ENCODE peak calls at places on chromosomes 2 and 18, in six cellular contexts. One of them, this sample, is unnamed.

GRCh38 chr2:137291810-137292209 is 526.5 kb downstream of the THSD7B start:
- DNase-seq in AG09309: no peak
- DNase-seq in left ventricle myocardium inferior: no peak
- DNase-seq in fibroblast of lung: no peak
- DNase-seq in cardiac fibroblast: no peak
- DNase-seq in heart right ventricle: no peak
- DNase-seq in this sample: no peak

GRCh38 chr2:113077921-113078320 is 10.2 kb downstream of the IL1F10 start:
- DNase-seq in cardiac fibroblast: no peak
- DNase-seq in heart right ventricle: no peak
- DNase-seq in fibroblast of lung: no peak
- DNase-seq in left ventricle myocardium inferior: no peak
- DNase-seq in AG09309: no peak
- DNase-seq in this sample: no peak

GRCh38 chr2:2134037-2134436 is 197.0 kb downstream of the MYT1L start:
- DNase-seq in left ventricle myocardium inferior: no peak
- DNase-seq in fibroblast of lung: no peak
- DNase-seq in AG09309: no peak
- DNase-seq in cardiac fibroblast: no peak
- DNase-seq in heart right ventricle: no peak
- DNase-seq in this sample: no peak

GRCh38 chr2:156625360-156625995 is 189.3 kb downstream of the GPD2 start:
- DNase-seq in AG09309: no peak
- DNase-seq in left ventricle myocardium inferior: peak
- DNase-seq in fibroblast of lung: no peak
- DNase-seq in heart right ventricle: peak
- DNase-seq in cardiac fibroblast: no peak
- DNase-seq in this sample: no peak

GRCh38 chr2:38436227-38436664 is 59.2 kb upstream of the ATL2 start:
- DNase-seq in AG09309: no peak
- DNase-seq in left ventricle myocardium inferior: no peak
- DNase-seq in heart right ventricle: no peak
- DNase-seq in fibroblast of lung: no peak
- DNase-seq in cardiac fibroblast: no peak
- DNase-seq in this sample: no peak

GRCh38 chr2:205659922-205660321 is 22.4 kb upstream of the NRP2 start:
- DNase-seq in AG09309: no peak
- DNase-seq in left ventricle myocardium inferior: no peak
- DNase-seq in heart right ventricle: no peak
- DNase-seq in fibroblast of lung: no peak
- DNase-seq in cardiac fibroblast: no peak
- DNase-seq in this sample: no peak

GRCh38 chr2:230439590-230439989 is 23.6 kb downstream of the SP100 start:
- DNase-seq in AG09309: no peak
- DNase-seq in left ventricle myocardium inferior: no peak
- DNase-seq in fibroblast of lung: no peak
- DNase-seq in heart right ventricle: no peak
- DNase-seq in cardiac fibroblast: no peak
- DNase-seq in this sample: no peak

GRCh38 chr2:100844514-100844913 is 24.6 kb downstream of the NPAS2 start:
- DNase-seq in heart right ventricle: no peak
- DNase-seq in AG09309: no peak
- DNase-seq in left ventricle myocardium inferior: no peak
- DNase-seq in cardiac fibroblast: no peak
- DNase-seq in fibroblast of lung: peak
- DNase-seq in this sample: no peak

GRCh38 chr2:96531872-96532505 is 4.6 kb upstream of the ARID5A start:
- DNase-seq in cardiac fibroblast: peak
- DNase-seq in heart right ventricle: peak
- DNase-seq in AG09309: peak
- DNase-seq in left ventricle myocardium inferior: peak
- DNase-seq in fibroblast of lung: peak
- DNase-seq in this sample: peak

GRCh38 chr2:43906448-43907122 is 67.8 kb downstream of the ABCG8 start:
- DNase-seq in heart right ventricle: no peak
- DNase-seq in cardiac fibroblast: no peak
- DNase-seq in fibroblast of lung: no peak
- DNase-seq in AG09309: no peak
- DNase-seq in left ventricle myocardium inferior: no peak
- DNase-seq in this sample: no peak

GRCh38 chr2:26455801-26456700 is 21.9 kb downstream of the OTOF start:
- DNase-seq in fibroblast of lung: no peak
- DNase-seq in cardiac fibroblast: no peak
- DNase-seq in heart right ventricle: no peak
- DNase-seq in left ventricle myocardium inferior: no peak
- DNase-seq in AG09309: no peak
- DNase-seq in this sample: no peak

GRCh38 chr2:26453421-26454329 is 24.2 kb downstream of the OTOF start:
- DNase-seq in fibroblast of lung: no peak
- DNase-seq in AG09309: no peak
- DNase-seq in left ventricle myocardium inferior: no peak
- DNase-seq in heart right ventricle: no peak
- DNase-seq in cardiac fibroblast: no peak
- DNase-seq in this sample: no peak

GRCh38 chr2:26456701-26457224 is 21.2 kb downstream of the OTOF start:
- DNase-seq in AG09309: no peak
- DNase-seq in left ventricle myocardium inferior: no peak
- DNase-seq in heart right ventricle: no peak
- DNase-seq in fibroblast of lung: no peak
- DNase-seq in cardiac fibroblast: no peak
- DNase-seq in this sample: no peak

GRCh38 chr2:26454561-26455001 is 23.3 kb downstream of the OTOF start:
- DNase-seq in AG09309: no peak
- DNase-seq in left ventricle myocardium inferior: no peak
- DNase-seq in fibroblast of lung: no peak
- DNase-seq in heart right ventricle: no peak
- DNase-seq in cardiac fibroblast: no peak
- DNase-seq in this sample: no peak

DNA sequence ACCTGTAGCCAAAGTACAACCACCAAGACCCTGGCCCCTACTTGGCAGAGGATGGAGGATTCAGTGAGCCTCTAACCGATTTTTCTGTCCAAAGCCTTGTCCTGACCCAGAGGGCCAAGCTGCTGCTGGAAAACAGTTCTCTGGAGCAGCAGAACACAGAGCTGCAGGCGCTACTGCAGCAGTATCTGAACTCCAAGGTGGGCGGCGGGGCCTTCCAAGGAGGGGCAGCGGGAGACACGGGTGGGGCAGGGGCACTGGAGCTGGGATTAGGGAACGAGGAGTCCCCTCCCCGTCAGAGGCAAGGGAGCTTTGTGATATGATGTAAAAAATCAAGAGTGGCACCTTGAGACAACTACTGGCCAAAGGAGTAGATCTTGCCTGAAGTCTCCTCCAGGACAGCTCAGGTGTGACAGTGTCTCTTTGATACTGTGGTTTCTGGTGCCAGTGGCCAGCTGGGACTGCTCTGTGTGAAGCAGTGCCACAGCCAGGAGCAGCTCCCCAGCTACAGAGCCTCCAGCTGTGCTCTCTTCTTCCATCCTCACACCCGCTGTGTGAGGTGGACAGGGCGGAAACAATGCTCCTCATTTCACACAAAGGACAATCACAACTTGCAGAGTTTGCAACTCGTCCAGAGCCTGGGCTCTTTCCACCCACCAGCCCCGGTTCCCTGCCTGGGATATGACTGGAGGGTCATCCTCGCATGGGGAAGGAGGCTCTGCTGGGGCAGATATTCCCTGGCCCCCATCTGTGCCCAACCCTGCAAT is 22.7 kb downstream of the OTOF start:
- DNase-seq in AG09309: no peak
- DNase-seq in cardiac fibroblast: no peak
- DNase-seq in left ventricle myocardium inferior: no peak
- DNase-seq in heart right ventricle: no peak
- DNase-seq in fibroblast of lung: no peak
- DNase-seq in this sample: no peak
- H3K4me3 ChIP-seq in AG09309: no peak
- H3K4me3 ChIP-seq in cardiac fibroblast: no peak
- H3K4me3 ChIP-seq in left ventricle myocardium inferior: no peak
- H3K4me3 ChIP-seq in heart right ventricle: no peak
- H3K4me3 ChIP-seq in fibroblast of lung: no peak
- H3K4me3 ChIP-seq in this sample: no peak

DNA sequence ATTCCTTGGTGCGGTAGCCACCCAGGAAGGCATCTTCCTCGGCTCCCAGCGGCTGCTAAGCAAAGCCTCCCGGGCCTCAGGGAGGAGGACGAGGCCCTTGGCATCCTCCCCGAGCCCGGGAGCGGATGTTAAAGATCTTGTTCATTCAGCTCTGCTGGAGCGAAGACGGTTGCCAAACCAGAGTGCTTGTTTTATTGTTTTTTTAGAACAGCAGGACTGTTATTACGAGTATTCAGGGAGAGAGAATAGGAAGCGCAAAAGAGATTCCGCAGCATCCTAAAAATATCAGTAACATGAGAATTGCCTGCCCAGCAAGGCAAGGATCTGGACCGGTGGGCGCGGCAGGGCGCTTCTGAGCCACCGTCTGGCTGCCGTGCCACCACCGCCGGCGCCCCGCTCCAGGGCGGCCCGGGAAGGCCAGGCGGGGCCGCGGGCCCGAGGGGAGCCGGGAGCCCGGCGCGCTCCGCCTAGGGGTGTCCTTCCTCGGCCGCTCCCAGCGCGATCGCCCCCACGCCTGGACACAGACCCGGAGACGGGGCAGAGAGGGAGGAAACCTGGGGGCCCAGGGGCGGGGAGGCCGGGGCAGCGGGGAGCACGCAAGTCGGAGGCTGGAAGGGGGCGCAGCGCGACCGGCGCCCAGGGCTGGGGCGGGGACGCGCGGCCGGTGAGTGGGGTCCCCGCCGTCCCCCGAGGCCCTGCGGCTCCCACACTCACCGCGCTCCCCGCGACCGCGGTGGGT is 850 bp downstream of the CYS1 start:
- DNase-seq in AG09309: peak
- DNase-seq in fibroblast of lung: peak
- DNase-seq in left ventricle myocardium inferior: peak
- DNase-seq in cardiac fibroblast: peak
- DNase-seq in heart right ventricle: no peak
- DNase-seq in this sample: peak
- H3K4me3 ChIP-seq in AG09309: peak
- H3K4me3 ChIP-seq in fibroblast of lung: peak
- H3K4me3 ChIP-seq in left ventricle myocardium inferior: peak
- H3K4me3 ChIP-seq in cardiac fibroblast: peak
- H3K4me3 ChIP-seq in heart right ventricle: no peak
- H3K4me3 ChIP-seq in this sample: peak

DNA sequence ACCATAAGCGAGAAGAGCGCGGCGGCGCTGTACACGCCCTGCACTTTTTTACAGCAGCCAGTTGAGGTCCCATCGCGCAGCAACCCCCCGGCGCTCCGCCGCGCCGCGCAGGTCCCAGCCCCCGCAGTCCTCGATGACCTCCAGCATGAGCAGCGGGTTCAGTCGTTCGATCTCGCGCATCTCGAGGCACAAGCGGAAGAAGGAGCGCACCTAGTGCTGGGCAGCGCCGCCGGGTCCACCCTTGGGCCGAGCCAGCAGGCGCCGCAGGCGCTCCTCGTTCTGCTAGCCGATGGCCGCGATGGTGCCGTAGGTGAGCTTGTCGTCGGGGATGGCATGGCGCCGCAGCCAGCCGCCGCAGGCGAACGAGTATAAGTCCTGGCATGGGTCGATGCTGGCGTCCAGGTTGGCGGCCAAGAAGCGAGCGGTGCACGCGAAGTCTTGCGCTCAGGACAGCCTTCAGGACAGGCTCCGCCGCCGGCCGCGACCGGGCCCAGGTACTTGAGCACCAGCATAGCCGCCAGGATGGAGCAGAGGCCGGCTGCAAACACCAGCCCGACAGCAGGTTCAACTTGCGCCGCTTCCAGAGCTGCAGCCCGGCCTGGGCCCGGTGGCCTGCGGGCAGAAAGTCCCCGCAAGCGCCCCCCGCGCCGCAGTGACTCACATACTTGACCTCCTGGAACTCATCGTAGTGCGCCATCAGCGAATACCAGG is 8.3 kb downstream of the ALPP start:
- DNase-seq in cardiac fibroblast: no peak
- DNase-seq in AG09309: no peak
- DNase-seq in heart right ventricle: no peak
- DNase-seq in left ventricle myocardium inferior: no peak
- DNase-seq in fibroblast of lung: no peak
- DNase-seq in this sample: no peak
- H3K4me3 ChIP-seq in cardiac fibroblast: no peak
- H3K4me3 ChIP-seq in AG09309: no peak
- H3K4me3 ChIP-seq in heart right ventricle: no peak
- H3K4me3 ChIP-seq in left ventricle myocardium inferior: no peak
- H3K4me3 ChIP-seq in fibroblast of lung: no peak
- H3K4me3 ChIP-seq in this sample: no peak

GRCh38 chr2:84878896-84879594 is 1.8 kb downstream of the TRABD2A start:
- DNase-seq in left ventricle myocardium inferior: no peak
- DNase-seq in AG09309: no peak
- DNase-seq in heart right ventricle: no peak
- DNase-seq in cardiac fibroblast: no peak
- DNase-seq in fibroblast of lung: no peak
- DNase-seq in this sample: no peak
- H3K4me3 ChIP-seq in left ventricle myocardium inferior: no peak
- H3K4me3 ChIP-seq in AG09309: no peak
- H3K4me3 ChIP-seq in heart right ventricle: no peak
- H3K4me3 ChIP-seq in cardiac fibroblast: no peak
- H3K4me3 ChIP-seq in fibroblast of lung: peak
- H3K4me3 ChIP-seq in this sample: peak

GRCh38 chr18:63237911-63238710 is 81.5 kb downstream of the BCL2 start:
- DNase-seq in left ventricle myocardium inferior: no peak
- DNase-seq in cardiac fibroblast: peak
- DNase-seq in AG09309: peak
- DNase-seq in heart right ventricle: peak
- DNase-seq in fibroblast of lung: peak
- DNase-seq in this sample: peak

GRCh38 chr18:63236990-63237389 is 82.6 kb downstream of the BCL2 start:
- DNase-seq in AG09309: no peak
- DNase-seq in heart right ventricle: no peak
- DNase-seq in cardiac fibroblast: no peak
- DNase-seq in left ventricle myocardium inferior: peak
- DNase-seq in fibroblast of lung: no peak
- DNase-seq in this sample: no peak

GRCh38 chr18:63234839-63235238 is 84.7 kb downstream of the BCL2 start:
- DNase-seq in AG09309: no peak
- DNase-seq in left ventricle myocardium inferior: no peak
- DNase-seq in cardiac fibroblast: no peak
- DNase-seq in fibroblast of lung: no peak
- DNase-seq in heart right ventricle: no peak
- DNase-seq in this sample: no peak

GRCh38 chr18:63237486-63237885 is 82.1 kb downstream of the BCL2 start:
- DNase-seq in left ventricle myocardium inferior: no peak
- DNase-seq in fibroblast of lung: no peak
- DNase-seq in cardiac fibroblast: peak
- DNase-seq in AG09309: no peak
- DNase-seq in heart right ventricle: no peak
- DNase-seq in this sample: no peak

GRCh38 chr18:63236417-63236816 is 83.2 kb downstream of the BCL2 start:
- DNase-seq in cardiac fibroblast: no peak
- DNase-seq in left ventricle myocardium inferior: peak
- DNase-seq in AG09309: no peak
- DNase-seq in fibroblast of lung: no peak
- DNase-seq in heart right ventricle: peak
- DNase-seq in this sample: no peak
- H3K4me3 ChIP-seq in cardiac fibroblast: no peak
- H3K4me3 ChIP-seq in left ventricle myocardium inferior: no peak
- H3K4me3 ChIP-seq in AG09309: no peak
- H3K4me3 ChIP-seq in fibroblast of lung: no peak
- H3K4me3 ChIP-seq in heart right ventricle: no peak
- H3K4me3 ChIP-seq in this sample: no peak

GRCh38 chr18:2847341-2848144 is 737 bp downstream of the EMILIN2 start:
- DNase-seq in heart right ventricle: no peak
- DNase-seq in fibroblast of lung: peak
- DNase-seq in AG09309: no peak
- DNase-seq in cardiac fibroblast: peak
- DNase-seq in left ventricle myocardium inferior: peak
- DNase-seq in this sample: no peak
- H3K4me3 ChIP-seq in heart right ventricle: peak
- H3K4me3 ChIP-seq in fibroblast of lung: peak
- H3K4me3 ChIP-seq in AG09309: peak
- H3K4me3 ChIP-seq in cardiac fibroblast: peak
- H3K4me3 ChIP-seq in left ventricle myocardium inferior: peak
- H3K4me3 ChIP-seq in this sample: peak

GRCh38 chr2:140436956-140437355 is 1656.8 kb upstream of the NXPH2 start:
- DNase-seq in fibroblast of lung: no peak
- DNase-seq in cardiac fibroblast: no peak
- DNase-seq in heart right ventricle: no peak
- DNase-seq in AG09309: no peak
- DNase-seq in left ventricle myocardium inferior: no peak
- DNase-seq in this sample: no peak
- H3K4me3 ChIP-seq in fibroblast of lung: no peak
- H3K4me3 ChIP-seq in cardiac fibroblast: no peak
- H3K4me3 ChIP-seq in heart right ventricle: no peak
- H3K4me3 ChIP-seq in AG09309: no peak
- H3K4me3 ChIP-seq in left ventricle myocardium inferior: no peak
- H3K4me3 ChIP-seq in this sample: no peak